ENCODE peak calls at places on chromosomes 12 and 14, in nine cellular contexts. W, B, K, P, N, G, I, L and D are unnamed samples.

GRCh38 chr12:57138526-57139272 is 8.7 kb downstream of the LRP1-AS start:
- DNase-seq in W (peak), I (peak), G (peak), K (no peak), L (no peak), P (no peak), N (no peak), B (no peak), D (no peak)

GRCh38 chr14:94075008-94075407 is 6.0 kb downstream of the DDX24 start:
- DNase-seq in K (no peak), N (no peak), G (no peak), I (no peak), B (no peak), L (no peak), P (no peak), W (no peak), D (no peak)

GRCh38 chr14:45526715-45527549 is 273.9 kb upstream of the MIS18BP1 start:
- DNase-seq in G (no peak), K (peak), W (peak), B (peak), L (no peak), N (no peak), I (peak), P (peak), D (peak)

GRCh38 chr12:43099691-43100163 is 452.3 kb downstream of the ADAMTS20 start:
- DNase-seq in B (peak), N (no peak), I (no peak), P (no peak), W (no peak), K (no peak), L (no peak), G (no peak), D (no peak)

GRCh38 chr12:46244273-46244672 is 24.6 kb downstream of the SLC38A1 start:
- DNase-seq in K (no peak), L (no peak), N (no peak), I (no peak), B (no peak), G (no peak), P (no peak), W (no peak), D (no peak)

GRCh38 chr14:82009076-82009475 is 475.4 kb upstream of the SEL1L start:
- DNase-seq in P (no peak), B (peak), N (no peak), K (no peak), I (peak), G (no peak), L (no peak), W (no peak), D (no peak)

GRCh38 chr14:53924754-53925153 is 31.9 kb downstream of the BMP4 start:
- DNase-seq in K (no peak), W (no peak), B (no peak), G (peak), I (no peak), L (no peak), P (no peak), N (no peak), D (no peak)

GRCh38 chr12:86826051-86826450 is 569.9 kb upstream of the MGAT4C start:
- DNase-seq in K (no peak), G (no peak), I (no peak), P (no peak), N (no peak), W (no peak), B (no peak), L (no peak), D (no peak)

GRCh38 chr12:96026331-96026730 is 9.1 kb downstream of the LTA4H start:
- DNase-seq in K (no peak), P (no peak), N (no peak), G (peak), W (no peak), I (no peak), L (no peak), B (no peak), D (no peak)

GRCh38 chr12:120199595-120200306 is 1.2 kb downstream of the RPLP0 start:
- DNase-seq in G (peak), P (peak), W (peak), B (no peak), K (no peak), N (no peak), L (no peak), I (peak), D (no peak)

GRCh38 chr14:100054553-100055075 is 10.6 kb upstream of the EVL start:
- DNase-seq in B (no peak), K (no peak), L (no peak), I (no peak), W (no peak), P (no peak), G (no peak), N (no peak), D (no peak)

GRCh38 chr14:39266589-39266870 is 32.8 kb downstream of the MIA2 start:
- DNase-seq in B (no peak), G (no peak), N (peak), L (peak), P (peak), I (no peak), K (no peak), W (peak), D (peak)

GRCh38 chr12:120211904-120212283 is 11.0 kb upstream of the RPLP0 start:
- DNase-seq in L (no peak), I (no peak), N (no peak), K (no peak), W (no peak), G (no peak), B (no peak), P (no peak), D (no peak)

GRCh38 chr12:31504625-31505222 is 86.2 kb downstream of the DENND5B start:
- DNase-seq in K (no peak), B (no peak), I (no peak), G (no peak), N (no peak), L (no peak), P (no peak), W (no peak), D (no peak)

GRCh38 chr14:104356738-104357688 is 218.6 kb downstream of the KIF26A start:
- DNase-seq in N (no peak), G (no peak), W (no peak), K (no peak), L (no peak), I (no peak), B (no peak), P (no peak), D (no peak)

GRCh38 chr12:45425426-45425825 is 209.5 kb downstream of the ANO6 start:
- DNase-seq in K (no peak), I (no peak), P (no peak), G (peak), W (no peak), L (no peak), B (no peak), N (no peak), D (no peak)

GRCh38 chr12:3328081-3328480 is 162.9 kb upstream of the PRMT8 start:
- DNase-seq in I (no peak), B (no peak), P (no peak), W (no peak), L (no peak), K (no peak), N (no peak), G (no peak), D (no peak)

GRCh38 chr12:101892794-101893193 is 15.4 kb downstream of the DRAM1 start:
- DNase-seq in K (no peak), W (no peak), N (no peak), I (no peak), B (no peak), G (no peak), P (no peak), L (no peak), D (no peak)

GRCh38 chr14:34461334-34462131 is 507 bp downstream of the SPTSSA start:
- DNase-seq in W (peak), B (peak), K (peak), I (peak), P (peak), G (peak), L (peak), N (no peak), D (no peak)

GRCh38 chr14:74698471-74698870 is 14.4 kb downstream of the AREL1 start:
- DNase-seq in K (no peak), B (no peak), N (no peak), G (no peak), W (no peak), P (no peak), L (no peak), I (peak), D (no peak)

GRCh38 chr12:67659296-67659695 is 10.8 kb downstream of the DYRK2 start:
- DNase-seq in P (no peak), L (no peak), K (no peak), I (peak), G (no peak), B (no peak), N (no peak), W (no peak), D (no peak)

GRCh38 chr14:24132061-24132685 is 1.7 kb downstream of the FITM1 start:
- DNase-seq in W (peak), B (no peak), I (no peak), G (no peak), K (no peak), N (no peak), P (no peak), L (no peak), D (no peak)

GRCh38 chr12:6277982-6278438 is 32.5 kb upstream of the PLEKHG6 start:
- DNase-seq in L (no peak), I (no peak), K (no peak), N (no peak), G (no peak), P (peak), W (peak), B (no peak), D (peak)

GRCh38 chr14:22822017-22822618 is 6.9 kb upstream of the SLC7A7 start:
- DNase-seq in W (no peak), L (peak), I (no peak), N (no peak), K (no peak), B (no peak), P (no peak), G (no peak), D (no peak)

GRCh38 chr12:131603106-131604033 is 107.5 kb upstream of the SFSWAP start:
- DNase-seq in K (no peak), B (no peak), L (no peak), N (no peak), P (peak), I (peak), G (no peak), W (no peak), D (no peak)

GRCh38 chr12:18430425-18431048 is 169.2 kb downstream of the PIK3C2G start:
- DNase-seq in N (no peak), L (peak), B (peak), P (peak), I (peak), K (no peak), G (peak), W (peak), D (peak)

GRCh38 chr12:42587564-42588307 is 1.8 kb downstream of the PRICKLE1 start:
- DNase-seq in P (no peak), B (no peak), W (no peak), I (peak), G (peak), N (no peak), L (no peak), K (no peak), D (no peak)

GRCh38 chr14:54600685-54601084 is 33.8 kb downstream of the SAMD4A start:
- DNase-seq in N (no peak), G (peak), K (no peak), B (no peak), L (no peak), I (no peak), W (no peak), P (no peak), D (no peak)

GRCh38 chr12:49432616-49433015 is 65.4 kb downstream of the SPATS2 start:
- DNase-seq in L (no peak), K (no peak), B (no peak), P (no peak), N (no peak), G (no peak), I (no peak), W (no peak), D (no peak)

GRCh38 chr12:6603095-6603567 is 4.0 kb downstream of the CHD4 start:
- DNase-seq in B (no peak), L (no peak), G (peak), K (no peak), N (no peak), I (no peak), P (no peak), W (peak), D (no peak)